ENCODE peak calls at places on chromosome 1, in six cellular contexts. E, R, G, F, W and M are unnamed samples.

GRCh38 chr1:74396942-74397341 is 115.5 kb downstream of the LRRC53 start:
- DNase-seq in E (no peak), R (no peak), G (no peak), F (no peak), W (peak), M (no peak)

GRCh38 chr1:178581351-178581951 is 68.5 kb downstream of the TEX35 start:
- DNase-seq in E (peak), R (peak), G (no peak), F (no peak), W (no peak), M (no peak)

GRCh38 chr1:33612877-33613487 is 140.5 kb downstream of the ZSCAN20 start:
- DNase-seq in E (peak), R (peak), G (peak), F (peak), W (peak), M (no peak)

GRCh38 chr1:173297798-173298391 is 90.8 kb upstream of the TNFSF4 start:
- DNase-seq in E (peak), R (no peak), G (no peak), F (no peak), W (no peak), M (no peak)

GRCh38 chr1:186662752-186663151 is 17.5 kb downstream of the PTGS2 start:
- DNase-seq in E (peak), R (no peak), G (peak), F (peak), W (peak), M (no peak)

GRCh38 chr1:200211157-200211556 is 183.6 kb downstream of the NR5A2 start:
- DNase-seq in E (peak), R (no peak), G (no peak), F (no peak), W (peak), M (no peak)

GRCh38 chr1:145805057-145805456 is 18.8 kb downstream of the RNF115 start:
- DNase-seq in E (peak), R (no peak), G (peak), F (no peak), W (peak), M (no peak)

GRCh38 chr1:201562659-201563405 is 23.9 kb downstream of the NAV1 start:
- DNase-seq in E (peak), R (no peak), G (peak), F (peak), W (peak), M (no peak)

GRCh38 chr1:46489169-46489637 is 433 bp upstream of the DMBX1 start:
- DNase-seq in E (no peak), R (no peak), G (no peak), F (no peak), W (no peak), M (no peak)

GRCh38 chr1:27275686-27276085 is 41.3 kb downstream of the WDTC1 start:
- DNase-seq in E (no peak), R (no peak), G (no peak), F (no peak), W (no peak), M (no peak)

GRCh38 chr1:26700711-26701110 is 4.9 kb downstream of the ARID1A start:
- DNase-seq in E (peak), R (no peak), G (peak), F (no peak), W (no peak), M (no peak)

GRCh38 chr1:228272831-228273571 is 65.2 kb downstream of the OBSCN start:
- DNase-seq in E (no peak), R (no peak), G (no peak), F (no peak), W (no peak), M (peak)

GRCh38 chr1:173867141-173867752 is 542 bp downstream of the GAS5 start:
- DNase-seq in E (no peak), R (no peak), G (no peak), F (no peak), W (no peak), M (no peak)

GRCh38 chr1:233707153-233707905 is 93.4 kb downstream of the KCNK1 start:
- DNase-seq in E (peak), R (no peak), G (peak), F (peak), W (no peak), M (no peak)

GRCh38 chr1:223010552-223011229 is 132.4 kb downstream of the TLR5 start:
- DNase-seq in E (peak), R (peak), G (peak), F (no peak), W (peak), M (no peak)

GRCh38 chr1:223012176-223012788 is 130.8 kb downstream of the TLR5 start:
- DNase-seq in E (no peak), R (no peak), G (no peak), F (no peak), W (no peak), M (no peak)

GRCh38 chr1:223009421-223009820 is 133.6 kb downstream of the TLR5 start:
- DNase-seq in E (no peak), R (no peak), G (no peak), F (no peak), W (no peak), M (no peak)

GRCh38 chr1:223008808-223009207 is 134.2 kb downstream of the TLR5 start:
- DNase-seq in E (no peak), R (no peak), G (no peak), F (no peak), W (no peak), M (no peak)

GRCh38 chr1:223011230-223011856 is 131.7 kb downstream of the TLR5 start:
- DNase-seq in E (peak), R (no peak), G (no peak), F (no peak), W (no peak), M (no peak)
- H3K4me3 ChIP-seq in E (no peak), R (no peak), G (no peak), F (no peak), W (no peak), M (no peak)

DNA sequence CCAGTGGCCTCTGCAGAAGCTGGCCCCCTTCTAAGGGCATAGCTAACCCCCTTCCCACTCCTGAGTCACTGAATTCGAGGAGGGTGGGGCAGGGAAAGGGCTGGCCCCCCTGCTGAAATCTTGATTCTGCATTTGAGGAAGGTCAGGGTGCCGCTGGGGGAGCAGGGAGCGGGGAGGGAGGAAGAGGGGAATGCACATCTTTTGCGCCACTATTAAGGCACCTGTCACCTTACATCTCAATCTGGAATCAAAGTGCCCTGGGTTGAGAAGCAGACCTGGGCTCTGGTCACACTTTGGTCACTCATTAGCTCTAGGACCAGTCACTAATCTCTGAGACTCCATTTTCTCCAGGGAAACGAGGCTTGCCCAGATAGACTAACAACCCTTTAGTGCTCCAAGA is 62.0 kb downstream of the TOR1AIP2 start:
- DNase-seq in E (no peak), R (no peak), G (no peak), F (no peak), W (no peak), M (no peak)
- H3K4me3 ChIP-seq in E (no peak), R (peak), G (no peak), F (peak), W (peak), M (peak)

GRCh38 chr1:151989131-151989868 is 4.4 kb downstream of the S100A10 start:
- DNase-seq in E (peak), R (no peak), G (peak), F (peak), W (no peak), M (peak)
- H3K4me3 ChIP-seq in E (peak), R (no peak), G (no peak), F (peak), W (peak), M (peak)

GRCh38 chr1:109739738-109740614 is 862 bp downstream of the GSTM3 start:
- DNase-seq in E (peak), R (peak), G (peak), F (peak), W (no peak), M (peak)
- H3K4me3 ChIP-seq in E (peak), R (peak), G (peak), F (peak), W (peak), M (peak)

DNA sequence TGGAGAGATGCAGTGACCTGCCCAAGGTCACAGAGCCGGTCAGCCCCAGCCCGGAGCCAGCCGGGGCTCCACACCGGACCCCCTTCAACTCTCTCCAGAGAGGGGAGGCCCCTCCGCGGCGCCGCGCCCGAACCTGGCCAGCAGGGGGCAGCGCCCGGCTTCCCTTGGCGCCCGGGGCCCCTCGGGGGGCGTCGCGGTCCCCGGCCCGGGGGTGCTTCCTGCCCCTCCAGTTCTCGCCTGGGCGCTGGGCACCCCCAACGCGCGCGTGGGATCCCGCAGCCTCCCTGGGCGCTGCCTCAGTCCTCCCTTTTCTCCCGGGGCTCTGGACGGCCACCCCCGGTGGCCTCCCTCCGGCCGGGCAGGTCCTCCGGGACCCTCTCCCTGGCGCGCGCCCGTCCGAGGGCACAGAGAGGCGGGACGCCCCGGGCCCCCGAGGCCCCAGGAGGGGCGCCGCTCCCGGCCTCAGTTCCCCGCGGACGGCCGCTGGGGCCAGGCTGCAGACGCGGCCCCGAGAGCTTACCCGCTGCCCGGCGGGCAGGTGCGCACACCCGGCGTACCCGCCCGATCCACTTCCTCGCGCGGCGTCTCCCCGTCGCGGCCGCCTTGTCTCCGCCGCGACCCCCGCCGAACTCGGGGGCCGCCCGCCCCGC is 406 bp downstream of the HTR1D start:
- DNase-seq in E (no peak), R (peak), G (no peak), F (no peak), W (no peak), M (no peak)
- H3K4me3 ChIP-seq in E (no peak), R (peak), G (peak), F (peak), W (peak), M (peak)

GRCh38 chr1:54884768-54885167 is 2.2 kb downstream of the DHCR24 start:
- DNase-seq in E (no peak), R (no peak), G (no peak), F (no peak), W (no peak), M (no peak)

GRCh38 chr1:54883349-54884102 is 3.5 kb downstream of the DHCR24 start:
- DNase-seq in E (no peak), R (no peak), G (peak), F (no peak), W (peak), M (no peak)

GRCh38 chr1:54884135-54884586 is 2.8 kb downstream of the DHCR24 start:
- DNase-seq in E (peak), R (no peak), G (no peak), F (no peak), W (no peak), M (no peak)

GRCh38 chr1:54885863-54886723 is 902 bp downstream of the DHCR24 start:
- DNase-seq in E (peak), R (no peak), G (peak), F (no peak), W (no peak), M (peak)

GRCh38 chr1:54885237-54885679 is 1.7 kb downstream of the DHCR24 start:
- DNase-seq in E (no peak), R (no peak), G (no peak), F (no peak), W (no peak), M (no peak)
- H3K4me3 ChIP-seq in E (peak), R (peak), G (peak), F (peak), W (peak), M (peak)

DNA sequence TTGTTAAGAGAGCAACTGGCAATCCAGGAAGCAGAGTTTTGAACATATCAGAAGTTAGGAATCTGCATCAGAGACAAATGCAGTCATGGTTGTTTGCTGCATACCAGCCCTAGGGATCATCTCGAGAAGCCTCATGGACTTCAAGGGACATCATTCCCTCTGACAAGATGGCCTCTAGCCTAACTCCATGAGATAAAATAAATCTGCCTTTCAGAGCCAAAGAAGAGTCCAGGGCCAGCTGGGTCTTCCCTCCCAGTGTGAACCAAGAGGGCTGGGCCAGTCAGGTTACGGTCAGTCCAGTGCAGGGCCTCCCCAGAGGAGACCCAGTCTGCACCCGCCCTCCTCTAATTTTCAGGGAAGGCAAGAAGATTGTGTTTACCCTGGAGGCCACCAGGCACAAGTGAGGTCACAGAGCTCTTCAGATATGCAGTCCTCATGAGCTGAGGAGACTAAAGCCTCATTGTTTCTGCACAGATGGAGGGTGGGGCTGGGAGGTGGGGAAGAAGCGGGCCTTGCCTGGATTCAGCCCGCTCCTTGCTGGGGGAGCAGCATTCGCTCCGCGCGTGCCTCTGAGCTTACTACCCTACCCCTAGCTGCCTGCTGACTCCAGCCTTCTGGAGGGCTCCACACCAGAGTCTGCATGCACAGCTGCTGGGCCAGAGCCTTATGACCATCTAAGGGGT is 52.8 kb downstream of the CAPN2 start:
- DNase-seq in E (peak), R (no peak), G (peak), F (no peak), W (no peak), M (no peak)
- H3K4me3 ChIP-seq in E (no peak), R (no peak), G (no peak), F (no peak), W (no peak), M (no peak)

DNA sequence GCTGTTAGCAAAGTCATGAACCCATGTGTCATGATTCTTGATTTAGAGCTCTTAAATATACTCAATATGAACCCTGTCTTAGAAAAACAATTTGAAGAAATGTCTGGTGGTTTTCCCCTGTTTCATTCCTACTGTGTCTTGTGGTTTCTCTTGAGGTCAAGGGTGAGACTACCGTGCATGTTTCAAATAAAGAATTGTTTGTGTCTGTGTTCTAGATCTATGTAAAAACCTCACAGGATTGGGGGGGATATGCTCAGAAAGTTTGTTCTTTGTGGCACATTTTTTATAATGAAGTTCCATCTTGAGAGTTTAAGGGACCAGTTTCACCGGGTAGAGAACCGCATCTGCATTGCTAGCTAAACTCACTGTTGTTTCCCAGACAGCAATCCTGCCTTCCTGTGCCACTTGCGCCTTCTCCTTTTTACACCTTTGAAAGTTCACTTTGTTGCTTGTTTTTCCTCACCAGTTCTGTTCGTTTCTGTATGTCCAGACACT is 30.9 kb upstream of the CACYBP start:
- DNase-seq in E (peak), R (no peak), G (peak), F (no peak), W (peak), M (no peak)
- H3K4me3 ChIP-seq in E (no peak), R (no peak), G (no peak), F (no peak), W (no peak), M (no peak)

GRCh38 chr1:1917304-1917976 is 1.6 kb downstream of the TMEM52 start:
- DNase-seq in E (no peak), R (no peak), G (no peak), F (no peak), W (no peak), M (peak)
- H3K4me3 ChIP-seq in E (no peak), R (no peak), G (no peak), F (no peak), W (no peak), M (no peak)